ENCODE peak calls at places on chromosomes 6 and 20, in eight cellular contexts. H is brain microvascular endothelial cell, S is prostate gland, J is GM12864, Z is PC-3, U is K562, X is heart right ventricle, Q is mammary epithelial cell. N is an unnamed sample.

GRCh38 chr6:116971959-116972358 is 94.9 kb downstream of the RFX6 start:
- DNase-seq in H (peak; percentile 42), S (no peak), J (peak; percentile 15), Z (peak; percentile 62), U (peak; percentile 24), X (peak; percentile 7), Q (peak; percentile 30), N (no peak)

GRCh38 chr6:41846666-41847237 is 48.4 kb downstream of the USP49 start:
- DNase-seq in H (peak; percentile 93), S (peak; percentile 87), J (peak; percentile 34), Z (peak; percentile 98), U (peak; percentile 75), X (peak; percentile 83), Q (peak; percentile 98), N (no peak)

GRCh38 chr20:44093249-44093582 is 93.8 kb downstream of the JPH2 start:
- DNase-seq in H (no peak), S (no peak), J (no peak), Z (no peak), U (no peak), X (no peak), Q (no peak), N (no peak)

GRCh38 chr6:168370310-168370991 is 50.9 kb upstream of the DACT2 start:
- DNase-seq in H (no peak), S (peak; percentile 78), J (no peak), Z (peak; percentile 50), U (peak; percentile 90), X (peak; percentile 65), Q (no peak), N (peak; percentile 30)

GRCh38 chr6:137291441-137291840 is 72.3 kb upstream of the IFNGR1 start:
- DNase-seq in H (peak; percentile 35), S (peak; percentile 13), J (no peak), Z (peak; percentile 16), U (no peak), X (peak; percentile 59), Q (peak; percentile 78), N (no peak)

GRCh38 chr6:143061597-143062385 is 1.1 kb downstream of the AIG1 start:
- DNase-seq in H (no peak), S (no peak), J (no peak), Z (no peak), U (no peak), X (no peak), Q (no peak), N (no peak)

GRCh38 chr20:21548390-21549035 is 34.6 kb upstream of the NKX2-2 start:
- DNase-seq in H (no peak), S (no peak), J (peak; percentile 31), Z (no peak), U (no peak), X (no peak), Q (no peak), N (no peak)

GRCh38 chr6:101402618-101403002 is 9.1 kb downstream of the GRIK2 start:
- DNase-seq in H (no peak), S (no peak), J (no peak), Z (no peak), U (no peak), X (no peak), Q (no peak), N (no peak)

GRCh38 chr6:47832386-47833080 is 50.7 kb downstream of the OPN5 start:
- DNase-seq in H (no peak), S (no peak), J (no peak), Z (peak; percentile 35), U (no peak), X (no peak), Q (no peak), N (no peak)

GRCh38 chr20:63323298-63323820 is 30.4 kb downstream of the COL20A1 start:
- DNase-seq in H (no peak), S (no peak), J (no peak), Z (no peak), U (peak; percentile 50), X (no peak), Q (no peak), N (no peak)

GRCh38 chr20:58864346-58864745 is 11.8 kb downstream of the GNAS start:
- DNase-seq in H (no peak), S (no peak), J (no peak), Z (peak; percentile 53), U (no peak), X (no peak), Q (no peak), N (no peak)

GRCh38 chr6:168154263-168154917 is 75.4 kb upstream of the FRMD1 start:
- DNase-seq in H (no peak), S (no peak), J (no peak), Z (no peak), U (no peak), X (no peak), Q (no peak), N (no peak)

GRCh38 chr20:47232518-47232917 is 124.0 kb downstream of the ZMYND8 start:
- DNase-seq in H (no peak), S (no peak), J (peak; percentile 22), Z (no peak), U (no peak), X (no peak), Q (no peak), N (no peak)

GRCh38 chr20:400451-401275 is 7.4 kb upstream of the RBCK1 start:
- DNase-seq in H (no peak), S (no peak), J (no peak), Z (no peak), U (peak; percentile 58), X (no peak), Q (peak; percentile 68), N (no peak)

GRCh38 chr6:103893082-103893481 is 966.6 kb downstream of the HACE1 start:
- DNase-seq in H (peak; percentile 6), S (no peak), J (no peak), Z (no peak), U (no peak), X (peak; percentile 15), Q (no peak), N (no peak)

GRCh38 chr20:1817577-1818211 is 77.5 kb upstream of the SIRPA start:
- DNase-seq in H (no peak), S (no peak), J (no peak), Z (no peak), U (no peak), X (no peak), Q (no peak), N (no peak)

GRCh38 chr6:138087549-138087948 is 19.7 kb downstream of the PERP start:
- DNase-seq in H (peak; percentile 22), S (no peak), J (no peak), Z (peak; percentile 25), U (no peak), X (no peak), Q (peak; percentile 67), N (no peak)

GRCh38 chr6:150145427-150145826 is 2.6 kb downstream of the PPP1R14C start:
- DNase-seq in H (no peak), S (no peak), J (no peak), Z (no peak), U (no peak), X (no peak), Q (no peak), N (no peak)

GRCh38 chr6:144296973-144297372 is 11.8 kb downstream of the UTRN start:
- DNase-seq in H (no peak), S (peak; percentile 81), J (no peak), Z (peak; percentile 57), U (no peak), X (peak; percentile 27), Q (no peak), N (no peak)

GRCh38 chr6:45965787-45966186 is 49.9 kb downstream of the CLIC5 start:
- DNase-seq in H (peak; percentile 48), S (no peak), J (no peak), Z (peak; percentile 85), U (no peak), X (no peak), Q (peak; percentile 36), N (no peak)

GRCh38 chr6:168968228-168968627 is 285.4 kb downstream of the THBS2 start:
- DNase-seq in H (peak; percentile 60), S (no peak), J (peak; percentile 5), Z (peak; percentile 18), U (no peak), X (peak; percentile 46), Q (peak; percentile 28), N (no peak)

GRCh38 chr20:57698191-57698866 is 11.5 kb downstream of the PMEPA1 start:
- DNase-seq in H (peak; percentile 98), S (no peak), J (no peak), Z (peak; percentile 100), U (no peak), X (no peak), Q (peak; percentile 99), N (no peak)

GRCh38 chr20:10247440-10247839 is 28.8 kb downstream of the SNAP25 start:
- DNase-seq in H (no peak), S (no peak), J (no peak), Z (no peak), U (no peak), X (no peak), Q (no peak), N (no peak)

GRCh38 chr20:50071039-50071888 is 41.7 kb downstream of the UBE2V1 start:
- DNase-seq in H (peak; percentile 63), S (peak; percentile 84), J (peak; percentile 31), Z (peak; percentile 98), U (peak; percentile 95), X (peak; percentile 85), Q (peak; percentile 68), N (peak; percentile 98)
- TF ChIP-seq CTCF in H (peak; percentile 97), S (peak; percentile 100), J (peak; percentile 95), Z (peak; percentile 100), U (peak; percentile 99), X (peak; percentile 100), Q (peak; percentile 95), N (peak; percentile 79)

GRCh38 chr6:112337209-112337638 is 9.9 kb upstream of the RFPL4B start:
- DNase-seq in H (peak; percentile 77), S (peak; percentile 35), J (no peak), Z (peak; percentile 72), U (no peak), X (peak; percentile 51), Q (peak; percentile 52), N (no peak)
- TF ChIP-seq CTCF in H (peak; percentile 91), S (peak; percentile 57), J (peak; percentile 16), Z (peak; percentile 71), U (peak; percentile 66), X (peak; percentile 40), Q (peak; percentile 76), N (no peak)

GRCh38 chr6:10411915-10412164 is 3.0 kb downstream of the TFAP2A start:
- DNase-seq in H (no peak), S (no peak), J (no peak), Z (no peak), U (no peak), X (no peak), Q (no peak), N (no peak)

GRCh38 chr6:10411131-10411914 is 3.6 kb downstream of the TFAP2A start:
- DNase-seq in H (no peak), S (no peak), J (no peak), Z (no peak), U (no peak), X (no peak), Q (peak; percentile 32), N (no peak)

GRCh38 chr6:10412948-10413849 is 1.7 kb downstream of the TFAP2A start:
- DNase-seq in H (no peak), S (peak; percentile 92), J (no peak), Z (peak; percentile 88), U (no peak), X (no peak), Q (peak; percentile 83), N (no peak)

GRCh38 chr6:10413850-10414765 is 766 bp downstream of the TFAP2A start:
- DNase-seq in H (no peak), S (peak; percentile 60), J (no peak), Z (peak; percentile 69), U (no peak), X (no peak), Q (peak; percentile 71), N (no peak)

GRCh38 chr6:10412165-10412947 is 2.5 kb downstream of the TFAP2A start:
- DNase-seq in H (peak; percentile 46), S (peak; percentile 78), J (no peak), Z (peak; percentile 84), U (no peak), X (no peak), Q (peak; percentile 92), N (no peak)
- TF ChIP-seq CTCF in H (no peak), S (peak; percentile 43), J (no peak), Z (no peak), U (no peak), X (no peak), Q (no peak), N (no peak)

GRCh38 chr6:152669894-152670293 is 27.8 kb upstream of the MYCT1 start:
- DNase-seq in H (no peak), S (no peak), J (no peak), Z (peak; percentile 44), U (no peak), X (no peak), Q (peak; percentile 21), N (no peak)
- TF ChIP-seq CTCF in H (peak; percentile 24), S (peak; percentile 45), J (peak; percentile 12), Z (peak; percentile 57), U (no peak), X (peak; percentile 23), Q (peak; percentile 30), N (no peak)

N was measured in activated B cell treated with CpG ODN at 0.5 μM for 24 hours.